ENCODE peak calls at places on chromosomes 13 and 19, in eight cellular contexts. Q, C, Y, E, M, A, N and B are unnamed samples.

GRCh38 chr13:99311137-99311536 is 3.9 kb upstream of the GPR183 start:
- DNase-seq in Q (no peak), C (no peak), Y (no peak), E (no peak), M (no peak), A (no peak), N (no peak), B (no peak)

GRCh38 chr19:35755550-35756371 is 1.1 kb downstream of the HSPB6 start:
- DNase-seq in Q (no peak), C (no peak), Y (peak; percentile 87), E (peak; percentile 73), M (peak; percentile 90), A (peak; percentile 77), N (no peak), B (peak; percentile 97)

GRCh38 chr19:19379527-19379926 is 25.9 kb upstream of the GATAD2A start:
- DNase-seq in Q (no peak), C (no peak), Y (no peak), E (no peak), M (no peak), A (no peak), N (no peak), B (no peak)

GRCh38 chr13:69477451-69477850 is 630.2 kb upstream of the ATXN8OS start:
- DNase-seq in Q (no peak), C (no peak), Y (no peak), E (no peak), M (no peak), A (no peak), N (no peak), B (no peak)

GRCh38 chr13:95660981-95661581 is 15.9 kb upstream of the DNAJC3 start:
- DNase-seq in Q (no peak), C (no peak), Y (no peak), E (no peak), M (no peak), A (no peak), N (no peak), B (no peak)

GRCh38 chr19:51602189-51602854 is 27.9 kb downstream of the SIGLEC5 start:
- DNase-seq in Q (no peak), C (no peak), Y (no peak), E (no peak), M (no peak), A (no peak), N (no peak), B (no peak)

GRCh38 chr13:22017226-22017625 is 346.4 kb downstream of the FGF9 start:
- DNase-seq in Q (no peak), C (no peak), Y (no peak), E (no peak), M (no peak), A (no peak), N (no peak), B (no peak)

GRCh38 chr19:56955637-56956216 is 115.2 kb upstream of the PEG3 start:
- DNase-seq in Q (no peak), C (no peak), Y (no peak), E (no peak), M (no peak), A (no peak), N (no peak), B (no peak)

GRCh38 chr13:89554801-89555200 is 1792.7 kb upstream of the MIR17HG start:
- DNase-seq in Q (no peak), C (no peak), Y (no peak), E (no peak), M (no peak), A (no peak), N (no peak), B (no peak)

GRCh38 chr13:102798653-102799543 is at the start of the genes BIVM and POGLUT2:
- DNase-seq in Q (peak; percentile 93), C (peak; percentile 18), Y (peak; percentile 92), E (peak; percentile 94), M (peak; percentile 90), A (peak; percentile 95), N (peak; percentile 63), B (peak; percentile 96)

GRCh38 chr19:56079609-56080008 is 41.5 kb downstream of the ZNF787 start:
- DNase-seq in Q (no peak), C (no peak), Y (no peak), E (no peak), M (no peak), A (no peak), N (no peak), B (no peak)

GRCh38 chr19:15197275-15198005 is 3.4 kb downstream of the NOTCH3 start:
- DNase-seq in Q (no peak), C (no peak), Y (no peak), E (no peak), M (no peak), A (no peak), N (no peak), B (peak; percentile 69)

GRCh38 chr19:41437944-41438574 is 1.7 kb downstream of the DMAC2 start:
- DNase-seq in Q (no peak), C (no peak), Y (no peak), E (no peak), M (no peak), A (peak; percentile 48), N (no peak), B (peak; percentile 31)

GRCh38 chr13:106468207-106468606 is 67.3 kb downstream of the EFNB2 start:
- DNase-seq in Q (peak; percentile 54), C (no peak), Y (no peak), E (no peak), M (peak; percentile 44), A (no peak), N (no peak), B (no peak)

GRCh38 chr19:41031926-41032325 is 40.8 kb downstream of the CYP2B6 start:
- DNase-seq in Q (no peak), C (no peak), Y (no peak), E (no peak), M (no peak), A (no peak), N (no peak), B (no peak)

GRCh38 chr13:110913911-110914292 is 967 bp downstream of the ANKRD10 start:
- DNase-seq in Q (peak; percentile 60), C (no peak), Y (no peak), E (no peak), M (no peak), A (no peak), N (no peak), B (no peak)

GRCh38 chr13:40651866-40652587 is 14.4 kb downstream of the FOXO1 start:
- DNase-seq in Q (no peak), C (no peak), Y (no peak), E (no peak), M (no peak), A (no peak), N (no peak), B (no peak)
- H3K4me3 ChIP-seq in Q (no peak overlapping the region), C (no peak overlapping the region), Y (no peak overlapping the region), E (no peak overlapping the region), M (no peak overlapping the region), A (no peak overlapping the region), N (no peak overlapping the region), B (no peak overlapping the region)

GRCh38 chr19:7775761-7776160 is 12.7 kb downstream of the CLEC4M start:
- DNase-seq in Q (no peak), C (no peak), Y (no peak), E (no peak), M (no peak), A (no peak), N (no peak), B (no peak)

GRCh38 chr19:7769171-7769570 is 6.1 kb downstream of the CLEC4M start:
- DNase-seq in Q (no peak), C (no peak), Y (no peak), E (no peak), M (no peak), A (peak; percentile 2), N (no peak), B (no peak)

GRCh38 chr19:7773841-7774240 is 10.8 kb downstream of the CLEC4M start:
- DNase-seq in Q (no peak), C (no peak), Y (no peak), E (no peak), M (no peak), A (no peak), N (no peak), B (no peak)

GRCh38 chr19:7771072-7771471 is 8.0 kb downstream of the CLEC4M start:
- DNase-seq in Q (no peak), C (no peak), Y (no peak), E (no peak), M (no peak), A (peak; percentile 35), N (no peak), B (no peak)

GRCh38 chr19:7772752-7773291 is 9.8 kb downstream of the CLEC4M start:
- DNase-seq in Q (no peak), C (no peak), Y (no peak), E (no peak), M (no peak), A (no peak), N (no peak), B (no peak)
- H3K27me3 ChIP-seq in Q (no peaks in the 10 kb centered on the region), C (peaks cover 5% of the 10 kb centered on the region), Y (peaks cover 15% of the 10 kb centered on the region), E (no peaks in the 10 kb centered on the region), M (peaks cover 87% of the 10 kb centered on the region), A (no peaks in the 10 kb centered on the region), N (no peaks in the 10 kb centered on the region), B (no peaks in the 10 kb centered on the region)

GRCh38 chr19:49502866-49503581 is 6.8 kb downstream of the RPS11 start:
- DNase-seq in Q (no peak), C (no peak), Y (peak; percentile 39), E (no peak), M (no peak), A (no peak), N (no peak), B (no peak)
- H3K27ac ChIP-seq in Q (no peak overlapping the region), C (no peak overlapping the region), Y (no peak overlapping the region), E (no peak overlapping the region), M (no peak overlapping the region), A (no peak overlapping the region), N (no peak overlapping the region), B (no peak overlapping the region)

DNA sequence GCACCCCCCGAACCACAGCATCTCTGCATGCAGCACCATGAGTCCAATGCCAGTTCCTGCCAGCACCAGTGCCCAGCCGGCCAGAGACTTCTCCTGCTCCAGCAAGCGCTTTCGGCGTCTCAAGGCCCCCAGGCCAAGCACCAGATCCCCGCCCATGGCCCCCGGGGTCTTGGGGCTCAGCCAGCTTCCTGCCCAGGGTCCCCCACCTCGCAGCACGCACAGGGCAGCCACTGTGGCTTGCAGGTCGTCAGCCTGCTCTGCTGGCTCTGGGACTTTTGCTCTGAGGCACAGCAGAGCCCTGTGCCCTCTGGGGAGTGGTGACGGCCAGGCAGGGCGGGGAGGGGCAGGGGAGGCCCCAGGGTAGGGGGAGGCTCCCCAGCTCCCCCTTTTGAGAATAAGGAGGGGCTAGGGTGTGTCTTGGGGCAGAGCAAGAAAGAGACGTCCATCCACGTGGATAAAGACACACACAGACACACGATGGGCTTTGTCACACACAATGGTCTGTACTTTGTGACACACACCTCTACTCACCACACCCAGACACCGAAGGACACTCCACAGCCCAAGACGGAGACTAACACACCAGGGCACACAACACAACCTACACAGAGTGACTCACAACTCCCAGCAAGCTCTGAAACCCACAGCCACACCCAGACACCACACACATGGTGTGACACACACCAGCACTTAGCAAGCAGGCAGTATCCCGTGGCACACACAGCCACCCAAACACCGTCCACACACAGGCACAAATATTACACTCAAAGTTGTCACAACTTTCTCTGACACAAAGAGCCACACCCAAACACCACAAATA is at the start of gene KCNN4:
- DNase-seq in Q (no peak), C (peak; percentile 40), Y (no peak), E (peak; percentile 81), M (no peak), A (peak; percentile 70), N (no peak), B (no peak)
- H3K4me3 ChIP-seq in Q (no peak within 1 kb of the TSS), C (peak within 1 kb of the TSS; percentile 60), Y (peak within 1 kb of the TSS; percentile 22), E (peak within 1 kb of the TSS; percentile 38), M (no peak within 1 kb of the TSS), A (peak within 1 kb of the TSS; percentile 32), N (peak within 1 kb of the TSS; percentile 41), B (no peak within 1 kb of the TSS)